ENCODE peak calls at places on chromosomes 6 and 20, in four cellular contexts. One of them, this sample, is unnamed.

GRCh38 chr20:35091808-35092523 is 641 bp downstream of the TRPC4AP start:
- DNase-seq in H1: no peak
- DNase-seq in HepG2: peak; percentile 44
- DNase-seq in GM12878: no peak
- DNase-seq in this sample: no peak

GRCh38 chr6:68087399-68088133 is 547.5 kb upstream of the ADGRB3 start:
- DNase-seq in H1: no peak
- DNase-seq in HepG2: no peak
- DNase-seq in GM12878: peak; percentile 32
- DNase-seq in this sample: no peak

GRCh38 chr6:74939309-74939708 is 266.5 kb downstream of the COL12A1 start:
- DNase-seq in H1: no peak
- DNase-seq in HepG2: no peak
- DNase-seq in GM12878: no peak
- DNase-seq in this sample: no peak

GRCh38 chr6:147023148-147023547 is 181.1 kb upstream of the STXBP5 start:
- DNase-seq in H1: no peak
- DNase-seq in HepG2: no peak
- DNase-seq in GM12878: no peak
- DNase-seq in this sample: no peak

GRCh38 chr6:158536084-158536890 is 23.6 kb upstream of the TMEM181 start:
- DNase-seq in H1: no peak
- DNase-seq in HepG2: peak; percentile 84
- DNase-seq in GM12878: no peak
- DNase-seq in this sample: peak; percentile 71

GRCh38 chr20:1171461-1172093 is 13.2 kb downstream of the TMEM74B start:
- DNase-seq in H1: no peak
- DNase-seq in HepG2: peak; percentile 42
- DNase-seq in GM12878: no peak
- DNase-seq in this sample: peak; percentile 35

GRCh38 chr6:147936703-147937102 is 405.9 kb upstream of the SASH1 start:
- DNase-seq in H1: no peak
- DNase-seq in HepG2: no peak
- DNase-seq in GM12878: no peak
- DNase-seq in this sample: no peak

GRCh38 chr20:44033873-44034272 is 119.2 kb downstream of the TOX2 start:
- DNase-seq in H1: no peak
- DNase-seq in HepG2: no peak
- DNase-seq in GM12878: no peak
- DNase-seq in this sample: no peak

GRCh38 chr6:144757730-144758129 is 472.6 kb downstream of the UTRN start:
- DNase-seq in H1: no peak
- DNase-seq in HepG2: no peak
- DNase-seq in GM12878: no peak
- DNase-seq in this sample: no peak

GRCh38 chr6:139027620-139028182 is 844 bp upstream of the ABRACL start:
- DNase-seq in H1: no peak
- DNase-seq in HepG2: no peak
- DNase-seq in GM12878: peak; percentile 36
- DNase-seq in this sample: no peak

GRCh38 chr6:15876406-15876805 is 213.6 kb upstream of the DTNBP1 start:
- DNase-seq in H1: no peak
- DNase-seq in HepG2: no peak
- DNase-seq in GM12878: peak; percentile 78
- DNase-seq in this sample: no peak

GRCh38 chr6:44512868-44513641 is 125.5 kb downstream of the CDC5L start:
- DNase-seq in H1: no peak
- DNase-seq in HepG2: no peak
- DNase-seq in GM12878: no peak
- DNase-seq in this sample: no peak

GRCh38 chr20:1291191-1291741 is 25.2 kb downstream of the SNPH start:
- DNase-seq in H1: no peak
- DNase-seq in HepG2: no peak
- DNase-seq in GM12878: no peak
- DNase-seq in this sample: no peak

GRCh38 chr6:131129657-131130545 is 5.4 kb upstream of the AKAP7 start:
- DNase-seq in H1: no peak
- DNase-seq in HepG2: no peak
- DNase-seq in GM12878: no peak
- DNase-seq in this sample: no peak

GRCh38 chr20:32861446-32861845 is 2.7 kb downstream of the EFCAB8 start:
- DNase-seq in H1: no peak
- DNase-seq in HepG2: no peak
- DNase-seq in GM12878: no peak
- DNase-seq in this sample: no peak

GRCh38 chr6:15285682-15286294 is 39.9 kb downstream of the JARID2 start:
- DNase-seq in H1: no peak
- DNase-seq in HepG2: no peak
- DNase-seq in GM12878: no peak
- DNase-seq in this sample: no peak

GRCh38 chr6:46376562-46376969 is 114.7 kb downstream of the RCAN2 start:
- DNase-seq in H1: no peak
- DNase-seq in HepG2: no peak
- DNase-seq in GM12878: peak; percentile 40
- DNase-seq in this sample: no peak

GRCh38 chr6:150857062-150857905 is 8.2 kb upstream of the MTHFD1L start:
- DNase-seq in H1: no peak
- DNase-seq in HepG2: peak; percentile 15
- DNase-seq in GM12878: no peak
- DNase-seq in this sample: no peak

GRCh38 chr20:16363832-16364687 is 209.2 kb downstream of the KIF16B start:
- DNase-seq in H1: no peak
- DNase-seq in HepG2: no peak
- DNase-seq in GM12878: no peak
- DNase-seq in this sample: no peak

GRCh38 chr20:1182136-1182535 is 2.6 kb downstream of the TMEM74B start:
- DNase-seq in H1: no peak
- DNase-seq in HepG2: no peak
- DNase-seq in GM12878: no peak
- DNase-seq in this sample: no peak

GRCh38 chr6:41587223-41587879 is 41.2 kb downstream of the FOXP4 start:
- DNase-seq in H1: no peak
- DNase-seq in HepG2: no peak
- DNase-seq in GM12878: no peak
- DNase-seq in this sample: no peak

GRCh38 chr6:70371454-70372105 is 41.7 kb upstream of the FAM135A start:
- DNase-seq in H1: no peak
- DNase-seq in HepG2: peak; percentile 70
- DNase-seq in GM12878: no peak
- DNase-seq in this sample: no peak

GRCh38 chr6:101605426-101605825 is 211.9 kb downstream of the GRIK2 start:
- DNase-seq in H1: no peak
- DNase-seq in HepG2: no peak
- DNase-seq in GM12878: no peak
- DNase-seq in this sample: no peak

GRCh38 chr6:50816115-50816675 is 2.5 kb upstream of the TFAP2B start:
- DNase-seq in H1: no peak
- DNase-seq in HepG2: peak; percentile 67
- DNase-seq in GM12878: peak; percentile 19
- DNase-seq in this sample: peak; percentile 42

GRCh38 chr6:128725271-128726233 is 157.4 kb upstream of the LAMA2 start:
- DNase-seq in H1: no peak
- DNase-seq in HepG2: peak; percentile 39
- DNase-seq in GM12878: no peak
- DNase-seq in this sample: no peak

GRCh38 chr20:20525756-20526155 is 157.9 kb downstream of the INSM1 start:
- DNase-seq in H1: no peak
- DNase-seq in HepG2: no peak
- DNase-seq in GM12878: no peak
- DNase-seq in this sample: no peak

GRCh38 chr6:88403486-88403885 is 237.3 kb upstream of the CNR1 start:
- DNase-seq in H1: no peak
- DNase-seq in HepG2: no peak
- DNase-seq in GM12878: no peak
- DNase-seq in this sample: no peak

GRCh38 chr6:90362273-90362672 is 65.6 kb upstream of the BACH2 start:
- DNase-seq in H1: no peak
- DNase-seq in HepG2: no peak
- DNase-seq in GM12878: no peak
- DNase-seq in this sample: no peak

GRCh38 chr6:2688416-2689064 is 62.2 kb downstream of the MYLK4 start:
- DNase-seq in H1: no peak
- DNase-seq in HepG2: peak; percentile 23
- DNase-seq in GM12878: no peak
- DNase-seq in this sample: no peak

GRCh38 chr6:157791461-157791860 is 31.6 kb upstream of the SNX9 start:
- DNase-seq in H1: no peak
- DNase-seq in HepG2: no peak
- DNase-seq in GM12878: no peak
- DNase-seq in this sample: no peak

GRCh38 chr6:135114355-135115145 is 59.9 kb upstream of the HBS1L start:
- DNase-seq in H1: no peak
- DNase-seq in HepG2: no peak
- DNase-seq in GM12878: peak; percentile 67
- DNase-seq in this sample: no peak
- TF ChIP-seq SUZ12 in H1: no peak
- TF ChIP-seq SUZ12 in HepG2: no peak
- TF ChIP-seq SUZ12 in GM12878: no peak
- TF ChIP-seq SUZ12 in this sample: no peak

DNA sequence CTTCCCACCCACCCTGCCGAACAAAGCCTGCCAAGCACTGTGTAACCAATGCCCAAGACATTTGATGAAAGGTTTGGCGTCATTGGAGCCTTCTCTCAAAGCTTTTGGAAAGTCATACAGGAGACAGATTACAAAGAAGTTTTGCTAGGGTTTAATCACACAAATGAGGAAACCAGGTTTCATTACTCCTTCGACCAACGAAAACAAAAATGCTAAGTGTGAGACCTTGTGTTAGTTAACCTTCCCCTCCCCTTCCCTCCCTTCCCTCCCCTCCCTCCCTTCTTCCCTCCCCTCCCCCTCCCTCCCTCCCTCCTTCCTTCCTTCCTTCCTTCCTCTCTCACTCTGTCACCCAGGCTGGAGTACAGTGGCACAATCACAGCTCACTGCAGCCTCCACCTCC is 96.1 kb upstream of the CD83 start:
- DNase-seq in H1: no peak
- DNase-seq in HepG2: no peak
- DNase-seq in GM12878: no peak
- DNase-seq in this sample: no peak
- H3K4me3 ChIP-seq in H1: no peak overlapping the region
- H3K4me3 ChIP-seq in HepG2: no peak overlapping the region
- H3K4me3 ChIP-seq in GM12878: no peak overlapping the region
- H3K4me3 ChIP-seq in this sample: no peak overlapping the region

DNA sequence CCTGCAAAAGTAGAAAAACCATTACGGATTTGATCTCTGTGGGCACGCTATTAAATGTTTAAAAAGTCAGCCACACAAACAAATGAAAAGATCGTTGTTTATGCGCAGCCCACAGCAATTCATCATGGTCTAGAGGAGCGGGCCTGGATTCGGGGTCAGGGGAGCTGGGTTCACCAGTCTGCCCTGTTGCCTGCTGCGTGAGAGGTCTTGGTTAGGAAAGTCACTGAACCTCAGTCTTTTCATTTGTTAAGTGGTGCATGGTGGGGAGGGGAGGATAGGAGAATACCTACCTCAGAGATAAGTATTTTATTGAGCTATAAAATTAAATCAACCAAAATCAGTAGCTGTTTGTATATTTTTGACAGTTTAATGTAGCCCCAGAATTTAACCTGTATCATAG is 47.3 kb upstream of the FYN start:
- DNase-seq in H1: no peak
- DNase-seq in HepG2: no peak
- DNase-seq in GM12878: no peak
- DNase-seq in this sample: no peak
- TF ChIP-seq SUZ12 in H1: no peak
- TF ChIP-seq SUZ12 in HepG2: no peak
- TF ChIP-seq SUZ12 in GM12878: no peak
- TF ChIP-seq SUZ12 in this sample: no peak

GRCh38 chr6:165636415-165637048 is 26.5 kb downstream of the PDE10A start:
- DNase-seq in H1: no peak
- DNase-seq in HepG2: no peak
- DNase-seq in GM12878: no peak
- DNase-seq in this sample: no peak
- H3K4me3 ChIP-seq in H1: no peak overlapping the region
- H3K4me3 ChIP-seq in HepG2: no peak overlapping the region
- H3K4me3 ChIP-seq in GM12878: no peak overlapping the region
- H3K4me3 ChIP-seq in this sample: no peak overlapping the region

DNA sequence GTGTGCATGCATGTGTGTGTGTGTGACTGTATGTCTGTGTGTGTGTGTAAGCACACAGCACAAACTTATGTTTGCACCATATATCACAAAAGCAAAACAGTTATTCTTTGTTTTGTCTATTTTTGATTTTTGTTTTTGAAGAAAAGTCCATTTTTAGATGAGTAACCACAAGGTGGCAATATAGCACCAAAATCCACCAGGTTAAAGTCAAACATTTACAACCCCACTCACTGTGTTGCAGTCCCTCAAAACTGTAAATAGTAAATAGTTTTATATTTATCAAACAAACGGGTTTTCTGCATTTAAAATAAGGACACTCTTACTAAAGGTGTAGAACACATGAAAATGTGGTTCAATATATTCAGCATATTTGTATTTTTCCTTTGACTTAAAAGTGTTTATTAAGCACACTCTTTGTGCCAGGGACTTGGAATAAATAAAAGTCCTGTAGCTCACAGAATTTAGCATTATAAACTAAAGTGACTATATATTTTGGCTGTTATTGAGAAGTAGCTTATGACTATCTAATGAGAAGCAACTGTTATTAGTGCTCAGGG is 118.5 kb downstream of the GFRAL start:
- DNase-seq in H1: no peak
- DNase-seq in HepG2: peak; percentile 12
- DNase-seq in GM12878: peak; percentile 4
- DNase-seq in this sample: peak; percentile 11
- TF ChIP-seq SUZ12 in H1: no peak
- TF ChIP-seq SUZ12 in HepG2: no peak
- TF ChIP-seq SUZ12 in GM12878: no peak
- TF ChIP-seq SUZ12 in this sample: no peak

GRCh38 chr6:152636675-152637421 is at the start of gene SYNE1:
- DNase-seq in H1: no peak
- DNase-seq in HepG2: no peak
- DNase-seq in GM12878: no peak
- DNase-seq in this sample: no peak
- H3K4me3 ChIP-seq in H1: peak within 1 kb of the TSS; percentile 68
- H3K4me3 ChIP-seq in HepG2: no peak within 1 kb of the TSS
- H3K4me3 ChIP-seq in GM12878: no peak within 1 kb of the TSS
- H3K4me3 ChIP-seq in this sample: peak within 1 kb of the TSS; percentile 56

DNA sequence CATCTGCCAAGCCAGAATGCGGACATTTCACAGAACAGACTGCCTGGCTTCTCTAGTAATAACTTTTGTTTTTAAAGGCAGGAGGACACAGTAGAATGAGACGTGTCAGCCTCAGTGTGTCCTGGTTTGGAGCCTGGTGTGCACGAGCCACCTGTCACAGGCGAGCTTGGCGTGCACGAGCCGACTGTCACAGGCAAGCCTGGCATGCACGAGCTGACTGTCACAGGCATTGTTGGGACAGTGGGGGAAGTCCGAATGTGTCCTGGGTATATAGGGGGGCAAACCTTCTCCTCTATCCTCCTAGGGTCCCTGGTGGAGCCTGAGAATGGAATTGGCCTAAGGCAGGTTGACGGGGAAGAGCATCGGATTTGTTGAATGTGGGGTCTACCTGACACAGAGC is 7.5 kb downstream of the KIF25 start:
- DNase-seq in H1: no peak
- DNase-seq in HepG2: no peak
- DNase-seq in GM12878: no peak
- DNase-seq in this sample: no peak
- TF ChIP-seq SUZ12 in H1: no peak
- TF ChIP-seq SUZ12 in HepG2: no peak
- TF ChIP-seq SUZ12 in GM12878: no peak
- TF ChIP-seq SUZ12 in this sample: no peak